ENCODE peak calls at places on chromosomes 13 and 19, in six cellular contexts. W, S, E, Q, C and P are unnamed samples.
A peak's percentile ranks its signal among the peaks of the same experiment; 100 is the strongest.

GRCh38 chr19:12000152-12000981 is 35.1 kb downstream of the ZNF433 start:
- DNase-seq in S (no peak), C (peak; percentile 64), E (peak; percentile 18), W (peak; percentile 43), Q (peak; percentile 15), P (no peak)

GRCh38 chr13:64278493-64278892 is 2862.8 kb upstream of the PCDH20 start:
- DNase-seq in C (no peak), S (no peak), W (peak; percentile 78), E (no peak), Q (peak; percentile 55), P (no peak)

GRCh38 chr19:10430505-10431253 is 10.3 kb downstream of the PDE4A start:
- DNase-seq in W (peak; percentile 37), Q (peak; percentile 36), S (peak; percentile 68), E (no peak), C (peak; percentile 90), P (peak; percentile 60)

GRCh38 chr19:6038634-6039405 is 60.9 kb upstream of the RANBP3 start:
- DNase-seq in S (no peak), Q (peak; percentile 31), C (peak; percentile 79), E (no peak), W (peak; percentile 66), P (no peak)

GRCh38 chr19:28482221-28482620 is 730.7 kb downstream of the UQCRFS1 start:
- DNase-seq in C (no peak), Q (peak; percentile 29), S (no peak), E (no peak), W (no peak), P (no peak)

GRCh38 chr13:44903596-44903995 is 85.7 kb downstream of the NUFIP1 start:
- DNase-seq in Q (peak; percentile 92), E (no peak), C (no peak), S (peak; percentile 69), W (peak; percentile 84), P (peak; percentile 98)

GRCh38 chr19:19105365-19106060 is 32.8 kb downstream of the TMEM161A start:
- DNase-seq in Q (peak; percentile 69), E (peak; percentile 63), C (peak; percentile 65), W (no peak), S (peak; percentile 41), P (peak; percentile 68)

GRCh38 chr13:23921451-23921888 is 24.2 kb upstream of the C1QTNF9B start:
- DNase-seq in C (peak; percentile 44), E (peak; percentile 5), Q (peak; percentile 76), S (no peak), W (peak; percentile 66), P (peak; percentile 62)

GRCh38 chr19:18809149-18809978 is 18.3 kb upstream of the COMP start:
- DNase-seq in W (peak; percentile 78), E (no peak), Q (peak; percentile 87), S (no peak), C (no peak), P (peak; percentile 95)

DNA sequence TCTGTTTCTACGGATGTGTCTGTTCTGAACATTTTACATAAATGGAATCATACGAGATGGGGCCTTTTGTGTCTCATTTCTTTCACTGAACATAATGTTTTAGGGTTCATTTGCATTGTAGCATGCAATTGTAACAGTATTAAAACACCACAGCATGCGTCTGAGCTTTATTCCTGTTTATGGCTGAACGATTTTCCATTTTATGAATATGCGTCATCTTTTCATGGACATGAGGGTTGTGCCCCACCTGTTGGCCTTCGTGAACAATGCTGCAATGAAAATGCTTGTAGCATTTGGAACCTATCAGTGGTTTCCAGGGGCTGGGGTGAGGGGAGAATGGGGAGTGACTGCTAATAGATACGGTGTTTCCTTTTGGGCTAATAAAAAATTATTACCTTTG is 5.1 kb downstream of the OR10H1 start:
- DNase-seq in Q (no peak), S (peak; percentile 7), E (peak; percentile 54), W (no peak), C (no peak), P (no peak)
- TF ChIP-seq CTCF in Q (no peak), S (peak; percentile 20), E (peak; percentile 74), W (no peak), C (no peak), P (no peak)

GRCh38 chr19:1618157-1619093 is 13.2 kb upstream of the UQCR11 start:
- DNase-seq in W (no peak), S (no peak), Q (peak; percentile 26), E (peak; percentile 64), C (peak; percentile 83), P (peak; percentile 5)
- TF ChIP-seq CTCF in W (peak; percentile 26), S (peak; percentile 36), Q (peak; percentile 53), E (peak; percentile 68), C (peak; percentile 21), P (peak; percentile 44)

DNA sequence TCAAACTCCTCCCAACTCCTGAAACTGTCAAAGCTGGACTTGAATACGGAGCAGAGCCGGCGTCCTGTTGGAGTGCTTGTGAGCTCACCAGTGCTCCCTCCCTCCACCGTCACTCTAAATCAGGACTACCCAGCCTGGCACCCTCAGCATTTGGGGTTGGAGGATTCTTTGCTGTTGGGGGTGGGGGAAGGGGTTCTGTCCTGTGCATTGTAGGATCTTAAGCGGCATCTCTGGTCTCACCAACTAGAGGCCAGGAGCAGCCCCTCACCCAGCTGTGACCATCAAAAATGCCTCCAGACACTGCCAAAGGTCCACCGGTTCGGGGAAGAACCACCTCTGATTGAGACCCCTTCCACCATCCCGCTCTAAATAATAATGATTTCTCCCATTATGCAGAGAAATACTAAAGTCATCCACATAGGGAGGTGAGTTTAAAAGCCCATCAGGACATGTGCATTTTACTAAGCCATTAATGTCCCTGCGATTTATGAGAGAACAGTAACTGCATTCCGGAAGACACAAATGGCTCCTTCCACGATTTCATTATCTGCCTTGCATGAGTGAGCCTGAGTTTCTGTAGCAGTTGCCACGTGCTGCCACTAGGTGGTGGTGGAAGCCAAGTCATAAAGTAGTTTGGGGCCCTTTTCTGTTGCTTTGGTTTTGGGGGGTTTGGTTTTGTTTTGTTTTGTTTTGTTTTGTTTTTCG is 16.1 kb upstream of the USP29 start:
- DNase-seq in S (peak; percentile 43), E (peak; percentile 62), Q (peak; percentile 73), W (peak; percentile 47), C (peak; percentile 76), P (peak; percentile 63)
- TF ChIP-seq CTCF in S (peak; percentile 86), E (peak; percentile 89), Q (peak; percentile 87), W (peak; percentile 78), C (peak; percentile 77), P (peak; percentile 78)

GRCh38 chr19:8251025-8251472 is 41.9 kb downstream of the CERS4 start:
- DNase-seq in W (peak; percentile 11), C (no peak), S (peak; percentile 86), E (no peak), Q (no peak), P (peak; percentile 8)
- TF ChIP-seq CTCF in W (no peak), C (no peak), S (peak; percentile 8), E (no peak), Q (no peak), P (no peak)

DNA sequence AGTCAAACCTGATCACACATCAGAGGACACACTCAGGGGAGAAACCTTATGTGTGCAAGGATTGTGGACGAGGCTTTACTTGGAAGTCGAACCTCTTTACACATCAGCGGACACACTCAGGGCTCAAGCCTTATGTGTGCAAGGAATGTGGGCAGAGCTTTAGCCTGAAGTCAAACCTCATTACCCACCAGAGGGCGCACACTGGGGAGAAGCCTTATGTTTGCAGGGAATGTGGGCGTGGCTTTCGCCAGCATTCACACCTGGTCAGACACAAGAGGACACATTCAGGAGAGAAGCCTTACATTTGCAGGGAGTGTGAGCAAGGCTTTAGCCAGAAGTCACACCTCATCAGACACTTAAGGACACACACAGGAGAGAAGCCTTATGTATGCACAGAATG is 8.2 kb upstream of the ZNF527 start:
- DNase-seq in C (no peak), W (no peak), E (peak; percentile 37), Q (peak; percentile 37), S (no peak), P (no peak)
- TF ChIP-seq CTCF in C (no peak), W (no peak), E (peak; percentile 58), Q (peak; percentile 46), S (no peak), P (peak; percentile 5)

GRCh38 chr19:50602935-50603334 is 34.7 kb upstream of the LRRC4B start:
- DNase-seq in Q (no peak), C (no peak), W (no peak), S (no peak), E (no peak), P (no peak)

GRCh38 chr19:50607388-50607787 is 32.3 kb downstream of the SYT3 start:
- DNase-seq in Q (no peak), W (no peak), C (peak; percentile 23), S (no peak), E (no peak), P (no peak)

GRCh38 chr19:50602496-50602895 is 34.3 kb upstream of the LRRC4B start:
- DNase-seq in Q (no peak), E (no peak), W (no peak), S (no peak), C (no peak), P (no peak)

DNA sequence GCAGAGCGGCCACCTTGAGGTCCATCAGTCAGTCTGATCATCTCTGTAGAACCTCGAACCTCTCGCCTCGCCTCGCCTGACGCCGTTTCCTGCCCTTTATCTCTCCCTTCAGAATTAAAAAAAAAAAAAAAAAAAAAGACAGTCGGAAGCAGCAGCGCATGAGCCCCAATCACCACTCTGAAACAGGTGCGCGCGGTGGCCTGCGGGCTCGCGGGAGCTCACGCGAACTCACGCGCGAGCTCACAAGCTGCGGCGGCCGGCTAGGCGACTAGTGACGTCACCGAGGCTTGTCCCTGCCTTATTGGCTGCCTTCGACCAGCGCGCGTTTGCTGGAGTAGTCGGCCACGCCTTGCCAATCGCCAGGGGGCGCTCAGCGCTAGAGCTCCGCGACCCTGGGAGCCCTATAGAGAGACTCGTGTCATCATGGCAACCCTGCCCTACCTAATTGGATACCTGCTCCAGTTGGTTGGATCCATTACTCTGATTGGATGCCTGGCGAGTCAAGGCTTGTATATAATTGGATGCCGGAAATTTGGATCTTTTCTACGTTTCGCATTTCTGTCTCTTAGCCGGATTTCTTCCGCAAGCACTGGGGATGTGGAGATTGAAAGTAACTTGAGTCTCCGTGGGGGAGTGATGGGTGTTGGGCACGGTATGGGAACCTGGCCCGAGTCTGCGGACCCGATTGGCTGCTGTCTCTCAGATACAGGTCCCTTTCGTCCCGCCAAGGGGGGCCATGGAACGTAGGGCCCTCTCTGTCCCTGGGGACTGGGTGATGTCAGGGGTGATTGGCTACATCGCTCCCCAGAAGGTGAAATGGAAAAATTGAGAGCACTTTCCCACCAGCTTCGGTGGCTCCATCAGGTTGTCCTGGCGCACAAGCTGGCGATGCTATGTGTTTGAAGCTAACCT is 31.6 kb downstream of the SYT3 start:
- DNase-seq in Q (peak; percentile 36), S (peak; percentile 58), C (peak; percentile 88), W (peak; percentile 67), E (peak; percentile 74), P (peak; percentile 59)
- TF ChIP-seq CTCF in Q (no peak), S (peak; percentile 9), C (peak; percentile 47), W (peak; percentile 49), E (peak; percentile 76), P (peak; percentile 29)

GRCh38 chr13:30739646-30740642 is 4.6 kb downstream of the ALOX5AP start:
- DNase-seq in E (peak; percentile 5), W (peak; percentile 95), Q (peak; percentile 83), C (peak; percentile 60), S (no peak), P (peak; percentile 90)

GRCh38 chr13:30738526-30738925 is 3.2 kb downstream of the ALOX5AP start:
- DNase-seq in C (no peak), Q (no peak), S (no peak), W (no peak), E (peak; percentile 40), P (no peak)

GRCh38 chr13:30737511-30738342 is 2.4 kb downstream of the ALOX5AP start:
- DNase-seq in S (no peak), W (no peak), E (peak; percentile 71), Q (no peak), C (no peak), P (no peak)

GRCh38 chr13:30736921-30737320 is 1.6 kb downstream of the ALOX5AP start:
- DNase-seq in Q (no peak), W (no peak), E (peak; percentile 12), S (no peak), C (no peak), P (no peak)

GRCh38 chr13:30738946-30739528 is 3.7 kb downstream of the ALOX5AP start:
- DNase-seq in W (no peak), Q (no peak), E (no peak), C (no peak), S (no peak), P (no peak)
- TF ChIP-seq CTCF in W (no peak), Q (no peak), E (no peak), C (no peak), S (no peak), P (no peak)